ENCODE peak calls at places on chromosomes 13 and 19, in eight cellular contexts. G is psoas muscle; U is hepatocyte; I is HFFc6; O is CD4-positive, alpha-beta T cell; F is heart left ventricle; V is neural crest cell; H is foreskin fibroblast. M is an unnamed sample.

GRCh38 chr19:38375098-38375493 is 725 bp downstream of the PSMD8 start:
- DNase-seq in O (no peak), F (no peak), U (no peak), I (no peak), V (peak), G (no peak), H (no peak), M (no peak)

GRCh38 chr19:27974082-27974513 is 1238.9 kb downstream of the UQCRFS1 start:
- DNase-seq in U (peak), V (peak), O (no peak), G (no peak), I (peak), H (peak), F (no peak), M (no peak)

GRCh38 chr19:39194832-39195542 is 1.8 kb upstream of the NCCRP1 start:
- DNase-seq in U (no peak), V (no peak), O (no peak), G (no peak), F (no peak), I (no peak), H (no peak), M (no peak)

GRCh38 chr13:30796132-30796832 is 60.9 kb downstream of the ALOX5AP start:
- DNase-seq in U (no peak), V (no peak), I (peak), G (no peak), O (no peak), F (no peak), H (peak), M (no peak)

GRCh38 chr13:99648905-99649304 is 147.6 kb downstream of the TM9SF2 start:
- DNase-seq in G (no peak), I (no peak), H (no peak), O (no peak), F (no peak), U (no peak), V (no peak), M (no peak)

GRCh38 chr13:43058318-43058674 is 34.9 kb downstream of the DNAJC15 start:
- DNase-seq in G (no peak), O (no peak), U (peak), F (no peak), V (no peak), H (peak), I (peak), M (no peak)

GRCh38 chr13:30711375-30711774 is 24.0 kb upstream of the ALOX5AP start:
- DNase-seq in V (no peak), U (peak), F (no peak), G (no peak), H (peak), I (peak), O (no peak), M (no peak)

GRCh38 chr13:94613051-94613450 is 11.4 kb downstream of the GPR180 start:
- DNase-seq in I (no peak), O (no peak), V (no peak), F (no peak), U (no peak), G (no peak), H (no peak), M (no peak)

GRCh38 chr13:35198821-35199220 is 256.8 kb downstream of the NBEA start:
- DNase-seq in H (no peak), O (no peak), F (no peak), U (no peak), V (no peak), G (no peak), I (no peak), M (no peak)

GRCh38 chr19:13953021-13953531 is 767 bp downstream of the DCAF15 start:
- DNase-seq in G (no peak), F (no peak), U (peak), V (no peak), I (peak), O (no peak), H (peak), M (no peak)

GRCh38 chr19:33377586-33378475 is 4.3 kb downstream of the CEBPG start:
- DNase-seq in I (no peak), V (no peak), G (no peak), H (peak), F (no peak), O (no peak), U (no peak), M (no peak)

GRCh38 chr13:75850915-75851314 is 214.8 kb downstream of the LMO7 start:
- DNase-seq in G (no peak), H (no peak), U (no peak), O (no peak), F (no peak), I (no peak), V (no peak), M (no peak)

GRCh38 chr13:92196566-92197256 is 798.3 kb downstream of the GPC5 start:
- DNase-seq in O (no peak), U (no peak), H (no peak), F (no peak), I (no peak), G (no peak), V (no peak), M (no peak)

GRCh38 chr13:49495783-49496762 is at the start of gene PHF11:
- DNase-seq in O (peak), F (peak), G (peak), I (peak), H (peak), V (peak), U (peak), M (no peak)

GRCh38 chr13:98252931-98253470 is 75.9 kb upstream of the RNF113B start:
- DNase-seq in O (no peak), F (no peak), H (peak), U (peak), I (peak), V (no peak), G (no peak), M (no peak)

GRCh38 chr19:47445937-47446402 is 25.7 kb downstream of the SLC8A2 start:
- DNase-seq in G (peak), O (peak), I (no peak), F (peak), U (peak), V (no peak), H (peak), M (no peak)

GRCh38 chr13:95185851-95186250 is 115.4 kb downstream of the ABCC4 start:
- DNase-seq in G (no peak), I (no peak), V (no peak), U (no peak), O (no peak), F (no peak), H (no peak), M (no peak)

GRCh38 chr13:90826688-90827087 is 520.8 kb upstream of the MIR17HG start:
- DNase-seq in U (no peak), H (no peak), G (no peak), O (no peak), I (no peak), V (no peak), F (no peak), M (no peak)

GRCh38 chr13:100439247-100439955 is 149.2 kb downstream of the GGACT start:
- DNase-seq in H (no peak), U (no peak), O (no peak), F (no peak), I (no peak), G (no peak), V (no peak), M (no peak)

GRCh38 chr13:24613755-24614154 is 66.5 kb upstream of the ATP12A start:
- DNase-seq in I (no peak), V (no peak), G (no peak), U (no peak), H (no peak), O (no peak), F (no peak), M (no peak)

GRCh38 chr13:24505256-24505655 is 7.3 kb downstream of the PARP4 start:
- DNase-seq in F (no peak), H (peak), I (no peak), U (no peak), V (no peak), O (no peak), G (no peak), M (no peak)

GRCh38 chr19:28014821-28015405 is 1198.0 kb downstream of the UQCRFS1 start:
- DNase-seq in G (no peak), H (no peak), I (no peak), F (no peak), O (no peak), V (no peak), U (no peak), M (no peak)

GRCh38 chr19:19120308-19121156 is 17.7 kb downstream of the TMEM161A start:
- DNase-seq in I (no peak), U (peak), H (peak), G (no peak), V (peak), F (no peak), O (no peak), M (no peak)

GRCh38 chr13:90867336-90867683 is 480.2 kb upstream of the MIR17HG start:
- DNase-seq in G (peak), H (peak), F (peak), I (peak), V (peak), U (peak), O (no peak), M (peak)

GRCh38 chr19:2848625-2849024 is 7.3 kb downstream of the ZNF555 start:
- DNase-seq in U (no peak), G (no peak), I (no peak), V (no peak), H (peak), O (no peak), F (no peak), M (no peak)

GRCh38 chr13:36966404-36966803 is 32.7 kb downstream of the ALG5 start:
- DNase-seq in O (no peak), U (no peak), G (no peak), F (no peak), I (no peak), V (no peak), H (no peak), M (no peak)

GRCh38 chr13:34863360-34864135 is 78.5 kb upstream of the NBEA start:
- DNase-seq in H (peak), V (no peak), G (no peak), U (peak), F (no peak), O (no peak), I (peak), M (peak)

GRCh38 chr13:24119593-24120508 is 40.7 kb upstream of the SPATA13 start:
- DNase-seq in U (no peak), F (no peak), H (no peak), G (no peak), I (no peak), O (no peak), V (no peak), M (no peak)

GRCh38 chr19:34778342-34778741 is 5.3 kb upstream of the ZNF599 start:
- DNase-seq in V (no peak), F (no peak), H (no peak), G (no peak), I (no peak), O (no peak), U (no peak), M (no peak)

GRCh38 chr13:95304446-95304845 is 3.2 kb upstream of the ABCC4 start:
- DNase-seq in G (no peak), U (no peak), F (no peak), O (no peak), V (no peak), I (no peak), H (no peak), M (no peak)

GRCh38 chr19:32662186-32662585 is 12.8 kb downstream of the ANKRD27 start:
- DNase-seq in U (no peak), F (no peak), V (no peak), G (peak), O (no peak), I (peak), H (peak), M (no peak)

GRCh38 chr19:23093832-23094231 is 23.0 kb upstream of the ZNF730 start:
- DNase-seq in H (no peak), I (no peak), G (no peak), V (no peak), F (no peak), O (no peak), U (no peak), M (no peak)
- TF ChIP-seq CTCF in H (no peak), I (no peak), G (no peak), V (no peak), F (no peak), O (no peak), U (no peak), M (no peak)

GRCh38 chr13:19957320-19958118 is 1.0 kb upstream of the ZMYM2 start:
- DNase-seq in G (peak), O (peak), H (peak), U (peak), I (peak), V (peak), F (peak), M (no peak)
- TF ChIP-seq CTCF in G (peak), O (peak), H (peak), U (peak), I (peak), V (peak), F (peak), M (peak)

GRCh38 chr19:4201798-4202197 is 19.3 kb downstream of the ANKRD24 start:
- DNase-seq in U (no peak), H (no peak), I (no peak), F (no peak), O (no peak), V (no peak), G (no peak), M (no peak)
- TF ChIP-seq CTCF in U (no peak), H (no peak), I (no peak), F (no peak), O (no peak), V (no peak), G (no peak), M (no peak)

DNA sequence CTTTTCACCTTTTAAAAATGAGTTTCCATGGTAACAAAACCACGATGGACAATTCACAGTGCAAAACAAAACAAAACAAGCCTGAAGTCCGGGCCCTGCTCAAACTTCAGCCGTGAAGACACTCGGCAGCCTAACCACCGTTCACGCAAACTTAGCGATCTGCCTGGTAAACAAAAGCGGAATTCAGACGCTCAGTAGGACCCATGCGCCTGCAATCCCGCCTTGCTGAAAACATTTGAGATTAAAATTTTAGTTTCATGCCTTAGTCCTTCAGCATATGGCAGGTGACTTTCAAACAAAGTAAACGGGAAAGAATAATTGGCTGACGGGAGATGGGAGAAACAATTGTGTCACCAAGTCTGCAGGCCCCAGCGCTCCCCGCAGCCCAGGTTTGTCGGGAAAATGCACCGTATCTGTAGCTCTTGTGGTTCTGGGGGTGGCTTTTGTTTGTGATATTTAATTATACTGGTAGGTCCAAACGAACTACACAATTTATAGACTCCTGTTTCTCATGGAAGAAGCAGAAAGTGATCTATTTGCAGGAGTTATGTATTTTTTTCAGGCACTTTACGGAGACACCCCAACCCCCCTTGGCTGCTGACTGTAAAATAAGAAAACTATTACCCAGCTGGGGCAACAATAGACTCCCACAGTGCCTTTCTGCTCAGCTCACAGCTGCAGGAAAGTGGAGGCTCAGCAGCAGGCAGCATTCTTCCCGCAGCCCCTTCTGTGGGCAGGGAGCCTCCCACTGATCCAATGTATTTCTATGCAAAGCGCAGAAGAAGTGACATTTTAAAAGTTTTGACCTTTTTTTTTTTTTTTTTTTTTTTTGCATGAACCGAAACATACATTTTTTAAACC is 94.7 kb downstream of the SOX1 start:
- DNase-seq in V (peak), I (no peak), O (no peak), G (no peak), F (no peak), U (no peak), H (no peak), M (no peak)
- TF ChIP-seq CTCF in V (no peak), I (no peak), O (no peak), G (no peak), F (no peak), U (no peak), H (no peak), M (no peak)

GRCh38 chr19:10168386-10168948 is 26.3 kb downstream of the DNMT1 start:
- DNase-seq in G (no peak), F (no peak), I (no peak), V (no peak), H (no peak), O (no peak), U (no peak), M (no peak)

GRCh38 chr19:10166046-10166445 is 28.7 kb downstream of the DNMT1 start:
- DNase-seq in U (no peak), V (no peak), F (no peak), O (no peak), H (no peak), G (no peak), I (no peak), M (no peak)

GRCh38 chr19:10163557-10163956 is 31.2 kb downstream of the DNMT1 start:
- DNase-seq in O (no peak), H (no peak), G (no peak), V (no peak), I (no peak), F (no peak), U (no peak), M (no peak)

GRCh38 chr19:10167459-10167858 is 27.3 kb downstream of the DNMT1 start:
- DNase-seq in I (no peak), O (no peak), H (no peak), U (no peak), V (no peak), F (no peak), G (no peak), M (no peak)
- TF ChIP-seq CTCF in I (no peak), O (no peak), H (no peak), U (no peak), V (no peak), F (no peak), G (no peak), M (no peak)

GRCh38 chr19:44807162-44807561 is 1.7 kb upstream of the BCAM start:
- DNase-seq in U (peak), H (no peak), G (no peak), F (no peak), O (no peak), V (no peak), I (no peak), M (no peak)
- TF ChIP-seq CTCF in U (no peak), H (no peak), G (no peak), F (no peak), O (no peak), V (no peak), I (no peak), M (no peak)

DNA sequence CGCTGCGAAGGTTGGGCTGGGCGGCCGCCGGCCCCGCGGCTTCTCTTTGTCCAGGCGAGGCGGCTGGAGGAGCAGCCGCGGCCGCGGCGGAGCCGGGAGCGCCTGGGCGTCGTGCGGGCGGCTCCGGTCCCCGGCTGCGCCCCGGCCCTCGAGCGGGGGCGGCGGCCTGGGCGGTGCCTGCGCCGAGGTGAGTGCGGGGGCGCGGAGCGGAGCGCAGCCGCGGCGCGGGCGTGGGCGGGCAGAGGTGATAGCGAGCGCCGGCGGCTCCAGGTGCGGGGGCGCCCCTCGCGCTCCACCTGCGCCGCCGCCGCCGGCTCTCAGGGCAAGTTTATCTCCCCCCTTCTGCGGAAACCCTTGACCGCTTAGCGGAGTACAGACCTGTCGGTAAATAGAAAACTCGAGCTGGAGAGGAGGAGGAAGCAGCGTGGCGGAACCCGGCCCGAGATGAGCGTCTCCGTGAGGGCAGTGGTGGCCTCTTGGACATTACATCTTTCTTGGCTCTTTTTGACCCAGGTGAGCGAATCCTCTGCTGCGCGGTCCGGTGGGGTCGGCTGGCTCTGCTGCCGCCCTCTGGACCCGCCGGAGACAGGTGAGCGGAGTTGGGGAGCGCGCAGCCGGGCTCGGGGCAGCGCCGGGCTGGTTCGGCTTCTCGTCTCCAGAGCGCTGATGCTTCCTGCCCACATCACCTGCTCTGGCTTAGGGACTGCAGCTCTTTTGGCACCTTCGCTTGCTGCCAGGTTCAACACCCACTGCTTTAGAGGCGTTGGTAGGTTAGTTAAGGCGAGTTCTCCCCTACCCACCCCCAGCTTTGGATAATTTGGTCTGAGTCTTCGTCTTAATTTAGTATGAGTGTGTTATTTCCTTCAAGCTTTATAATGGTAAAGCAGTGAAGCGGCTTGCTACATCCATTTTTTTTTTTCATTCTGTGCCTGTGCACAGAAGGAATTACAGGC is at the start of gene MTUS2:
- DNase-seq in I (no peak), G (no peak), H (peak), U (peak), F (no peak), O (no peak), V (peak), M (no peak)
- TF ChIP-seq CTCF in I (no peak), G (no peak), H (no peak), U (no peak), F (no peak), O (no peak), V (no peak), M (no peak)

GRCh38 chr19:10544242-10544752 is 593 bp downstream of the ATG4D start:
- DNase-seq in F (no peak), H (peak), V (no peak), O (no peak), I (no peak), G (no peak), U (peak), M (no peak)

GRCh38 chr19:10544753-10545251 is 1.1 kb downstream of the ATG4D start:
- DNase-seq in H (peak), I (no peak), V (no peak), U (no peak), G (no peak), O (no peak), F (no peak), M (no peak)

GRCh38 chr19:10543059-10543419 is 665 bp upstream of the ATG4D start:
- DNase-seq in O (no peak), U (no peak), F (no peak), V (no peak), H (no peak), G (no peak), I (no peak), M (no peak)

GRCh38 chr19:10546817-10547216 is 3.1 kb downstream of the ATG4D start:
- DNase-seq in I (no peak), V (no peak), U (no peak), G (no peak), F (no peak), H (no peak), O (no peak), M (no peak)

GRCh38 chr19:10543420-10544241 is at the start of gene ATG4D:
- DNase-seq in O (peak), V (peak), U (peak), H (peak), F (peak), G (peak), I (peak), M (no peak)
- TF ChIP-seq CTCF in O (no peak), V (no peak), U (no peak), H (no peak), F (no peak), G (no peak), I (no peak), M (no peak)

GRCh38 chr13:112637017-112637801 is 49.3 kb upstream of the TUBGCP3 start:
- DNase-seq in I (no peak), O (no peak), F (no peak), U (no peak), H (no peak), V (no peak), G (no peak), M (no peak)
- TF ChIP-seq CTCF in I (no peak), O (no peak), F (no peak), U (no peak), H (no peak), V (no peak), G (no peak), M (no peak)

DNA sequence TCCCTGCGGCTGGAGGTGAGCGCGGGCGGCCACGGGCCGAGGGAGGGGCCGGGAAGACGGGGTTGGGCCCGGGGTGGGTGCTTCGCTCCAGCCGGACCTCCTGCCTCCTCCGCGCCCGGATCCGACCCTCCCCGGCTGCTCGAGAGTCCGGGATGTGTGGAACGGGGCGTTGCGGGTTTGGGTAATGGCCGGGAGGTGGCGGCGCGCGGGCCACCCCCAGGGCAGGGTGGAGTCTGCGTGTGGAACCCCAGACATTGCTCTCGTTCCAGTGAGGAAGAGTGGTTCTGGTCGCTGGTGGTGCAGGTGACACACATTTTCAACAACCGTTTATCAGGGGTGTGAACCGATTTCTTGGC is 38.8 kb downstream of the ARHGEF7 start:
- DNase-seq in I (no peak), G (no peak), V (no peak), H (peak), U (no peak), F (peak), O (no peak), M (no peak)
- TF ChIP-seq CTCF in I (peak), G (no peak), V (no peak), H (peak), U (peak), F (no peak), O (peak), M (peak)

M was measured in epithelial cell of proximal tubule.